ENCODE peak calls at places on chromosomes 5 and 9, in five cellular contexts. One of them, this sample, is unnamed.

GRCh38 chr9:37200572-37201005 is 80.2 kb downstream of the ZCCHC7 start:
- DNase-seq in GM23338: no peak
- DNase-seq in SK-N-SH: no peak
- DNase-seq in HCT116: no peak
- DNase-seq in GM12878: no peak
- DNase-seq in this sample: no peak

GRCh38 chr5:177357459-177358332 is at the start of gene RGS14:
- DNase-seq in GM12878: peak; percentile 77
- DNase-seq in HCT116: no peak
- DNase-seq in GM23338: no peak
- DNase-seq in SK-N-SH: no peak
- DNase-seq in this sample: no peak

GRCh38 chr9:85927077-85927476 is 13.9 kb upstream of the NAA35 start:
- DNase-seq in SK-N-SH: no peak
- DNase-seq in GM12878: no peak
- DNase-seq in HCT116: no peak
- DNase-seq in GM23338: no peak
- DNase-seq in this sample: no peak

GRCh38 chr5:78317515-78317914 is 23.0 kb upstream of the AP3B1 start:
- DNase-seq in HCT116: no peak
- DNase-seq in SK-N-SH: no peak
- DNase-seq in GM12878: no peak
- DNase-seq in GM23338: no peak
- DNase-seq in this sample: no peak

GRCh38 chr5:16726538-16726946 is 109.7 kb upstream of the RETREG1 start:
- DNase-seq in HCT116: no peak
- DNase-seq in SK-N-SH: no peak
- DNase-seq in GM23338: no peak
- DNase-seq in GM12878: peak; percentile 12
- DNase-seq in this sample: no peak

GRCh38 chr5:132011561-132012384 is at the start of gene ACSL6:
- DNase-seq in SK-N-SH: peak; percentile 89
- DNase-seq in HCT116: no peak
- DNase-seq in GM23338: peak; percentile 62
- DNase-seq in GM12878: no peak
- DNase-seq in this sample: no peak

GRCh38 chr9:71766663-71767062 is 1.6 kb downstream of the CEMIP2 start:
- DNase-seq in GM23338: no peak
- DNase-seq in GM12878: peak; percentile 9
- DNase-seq in SK-N-SH: no peak
- DNase-seq in HCT116: no peak
- DNase-seq in this sample: no peak

GRCh38 chr9:108478871-108479332 is 376.9 kb downstream of the ACTL7B start:
- DNase-seq in HCT116: no peak
- DNase-seq in GM23338: no peak
- DNase-seq in GM12878: peak; percentile 15
- DNase-seq in SK-N-SH: no peak
- DNase-seq in this sample: no peak

GRCh38 chr5:104071887-104072286 is 509.3 kb upstream of the NUDT12 start:
- DNase-seq in GM23338: no peak
- DNase-seq in HCT116: no peak
- DNase-seq in GM12878: no peak
- DNase-seq in SK-N-SH: no peak
- DNase-seq in this sample: no peak

GRCh38 chr9:137298401-137298982 is 3.6 kb downstream of the NRARP start:
- DNase-seq in SK-N-SH: no peak
- DNase-seq in GM23338: no peak
- DNase-seq in GM12878: no peak
- DNase-seq in HCT116: no peak
- DNase-seq in this sample: no peak

GRCh38 chr9:81032831-81033230 is 656.5 kb downstream of the TLE1 start:
- DNase-seq in HCT116: no peak
- DNase-seq in GM23338: no peak
- DNase-seq in SK-N-SH: no peak
- DNase-seq in GM12878: no peak
- DNase-seq in this sample: no peak

GRCh38 chr5:80781356-80781755 is 126.6 kb upstream of the DHFR start:
- DNase-seq in GM12878: no peak
- DNase-seq in SK-N-SH: no peak
- DNase-seq in GM23338: no peak
- DNase-seq in HCT116: peak; percentile 60
- DNase-seq in this sample: no peak

GRCh38 chr9:33795281-33795680 is at the start of gene PRSS3:
- DNase-seq in SK-N-SH: no peak
- DNase-seq in GM12878: no peak
- DNase-seq in GM23338: no peak
- DNase-seq in HCT116: no peak
- DNase-seq in this sample: no peak

GRCh38 chr5:142446131-142446959 is 121.5 kb upstream of the SPRY4 start:
- DNase-seq in HCT116: peak; percentile 80
- DNase-seq in GM23338: no peak
- DNase-seq in SK-N-SH: no peak
- DNase-seq in GM12878: no peak
- DNase-seq in this sample: no peak

GRCh38 chr9:108545446-108545845 is 310.3 kb downstream of the ACTL7B start:
- DNase-seq in SK-N-SH: no peak
- DNase-seq in GM12878: no peak
- DNase-seq in HCT116: no peak
- DNase-seq in GM23338: no peak
- DNase-seq in this sample: no peak

GRCh38 chr5:39017504-39017903 is 56.7 kb downstream of the RICTOR start:
- DNase-seq in HCT116: no peak
- DNase-seq in SK-N-SH: no peak
- DNase-seq in GM23338: no peak
- DNase-seq in GM12878: no peak
- DNase-seq in this sample: no peak

GRCh38 chr5:175288048-175288621 is 155.8 kb downstream of the DRD1 start:
- DNase-seq in GM12878: no peak
- DNase-seq in HCT116: peak; percentile 23
- DNase-seq in GM23338: no peak
- DNase-seq in SK-N-SH: no peak
- DNase-seq in this sample: no peak

GRCh38 chr5:126027652-126028051 is 395.6 kb upstream of the GRAMD2B start:
- DNase-seq in HCT116: no peak
- DNase-seq in GM12878: no peak
- DNase-seq in SK-N-SH: no peak
- DNase-seq in GM23338: no peak
- DNase-seq in this sample: no peak

GRCh38 chr5:174935854-174936474 is 211.6 kb downstream of the MSX2 start:
- DNase-seq in SK-N-SH: peak; percentile 80
- DNase-seq in GM23338: peak; percentile 86
- DNase-seq in GM12878: no peak
- DNase-seq in HCT116: peak; percentile 51
- DNase-seq in this sample: peak; percentile 51

GRCh38 chr9:88993871-88994819 is 2.9 kb downstream of the S1PR3 start:
- DNase-seq in HCT116: no peak
- DNase-seq in GM12878: no peak
- DNase-seq in GM23338: no peak
- DNase-seq in SK-N-SH: no peak
- DNase-seq in this sample: no peak

GRCh38 chr9:137191691-137192447 is 3.4 kb downstream of the SSNA1 start:
- DNase-seq in HCT116: no peak
- DNase-seq in GM12878: no peak
- DNase-seq in SK-N-SH: no peak
- DNase-seq in GM23338: no peak
- DNase-seq in this sample: no peak

GRCh38 chr9:125190371-125190801 is 783 bp upstream of the PPP6C start:
- DNase-seq in HCT116: no peak
- DNase-seq in GM12878: no peak
- DNase-seq in GM23338: peak; percentile 41
- DNase-seq in SK-N-SH: peak; percentile 32
- DNase-seq in this sample: no peak

GRCh38 chr9:87704342-87704741 is 21.6 kb upstream of the CTSL start:
- DNase-seq in GM23338: no peak
- DNase-seq in GM12878: no peak
- DNase-seq in HCT116: no peak
- DNase-seq in SK-N-SH: no peak
- DNase-seq in this sample: no peak

GRCh38 chr5:178583279-178583678 is 6.9 kb downstream of the COL23A1 start:
- DNase-seq in GM12878: no peak
- DNase-seq in GM23338: no peak
- DNase-seq in SK-N-SH: no peak
- DNase-seq in HCT116: no peak
- DNase-seq in this sample: no peak

GRCh38 chr5:81552844-81553569 is 159.1 kb upstream of the ACOT12 start:
- DNase-seq in GM23338: no peak
- DNase-seq in GM12878: no peak
- DNase-seq in HCT116: peak; percentile 40
- DNase-seq in SK-N-SH: no peak
- DNase-seq in this sample: no peak

GRCh38 chr9:91101598-91102168 is 260.0 kb downstream of the AUH start:
- DNase-seq in HCT116: no peak
- DNase-seq in GM23338: peak; percentile 23
- DNase-seq in SK-N-SH: no peak
- DNase-seq in GM12878: no peak
- DNase-seq in this sample: no peak

GRCh38 chr9:120377268-120378150 is 202.5 kb downstream of the CDK5RAP2 start:
- DNase-seq in GM12878: no peak
- DNase-seq in SK-N-SH: no peak
- DNase-seq in HCT116: no peak
- DNase-seq in GM23338: no peak
- DNase-seq in this sample: no peak

GRCh38 chr5:9239071-9239470 is 306.8 kb downstream of the SEMA5A start:
- DNase-seq in GM23338: no peak
- DNase-seq in GM12878: no peak
- DNase-seq in SK-N-SH: no peak
- DNase-seq in HCT116: no peak
- DNase-seq in this sample: no peak

GRCh38 chr5:139684881-139685749 is 37.0 kb downstream of the CXXC5 start:
- DNase-seq in GM12878: no peak
- DNase-seq in SK-N-SH: peak; percentile 76
- DNase-seq in GM23338: peak; percentile 43
- DNase-seq in HCT116: no peak
- DNase-seq in this sample: no peak

GRCh38 chr5:108529381-108529780 is 147.5 kb upstream of the FBXL17 start:
- DNase-seq in SK-N-SH: no peak
- DNase-seq in GM23338: no peak
- DNase-seq in HCT116: no peak
- DNase-seq in GM12878: no peak
- DNase-seq in this sample: no peak

GRCh38 chr9:109588415-109588814 is 90.3 kb upstream of the PTPN3 start:
- DNase-seq in GM12878: no peak
- DNase-seq in SK-N-SH: no peak
- DNase-seq in HCT116: no peak
- DNase-seq in GM23338: no peak
- DNase-seq in this sample: no peak

DNA sequence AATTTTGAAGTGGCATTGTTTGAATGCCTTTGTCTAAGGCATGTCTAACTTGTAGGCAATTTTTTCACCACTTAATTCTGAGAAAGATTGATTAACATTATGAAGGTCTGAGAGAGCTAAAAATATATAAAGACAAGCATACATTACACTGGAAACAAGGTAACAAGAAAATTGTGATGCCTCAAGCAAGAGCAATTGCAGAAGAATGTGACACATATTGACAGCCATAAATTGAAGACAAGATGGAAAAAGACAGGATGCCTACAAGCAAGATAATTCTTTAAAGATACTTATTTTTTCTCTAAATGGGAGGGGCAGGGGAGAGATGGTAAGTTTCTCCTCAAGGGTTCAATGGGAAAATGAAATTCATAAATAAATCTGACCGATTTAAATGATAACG is 103.1 kb upstream of the CYLC2 start:
- DNase-seq in GM23338: no peak
- DNase-seq in HCT116: no peak
- DNase-seq in SK-N-SH: no peak
- DNase-seq in GM12878: no peak
- DNase-seq in this sample: no peak
- TF ChIP-seq CTCF in GM23338: no peak
- TF ChIP-seq CTCF in HCT116: no peak
- TF ChIP-seq CTCF in SK-N-SH: no peak
- TF ChIP-seq CTCF in GM12878: no peak
- TF ChIP-seq CTCF in this sample: no peak

GRCh38 chr9:99184427-99185327 is 37.1 kb downstream of the ALG2 start:
- DNase-seq in GM23338: peak; percentile 97
- DNase-seq in HCT116: peak; percentile 74
- DNase-seq in GM12878: peak; percentile 80
- DNase-seq in SK-N-SH: peak; percentile 77
- DNase-seq in this sample: peak; percentile 54
- TF ChIP-seq POLR2AphosphoS5 in GM23338: no peak
- TF ChIP-seq POLR2AphosphoS5 in HCT116: no peak
- TF ChIP-seq POLR2AphosphoS5 in GM12878: no peak
- TF ChIP-seq POLR2AphosphoS5 in SK-N-SH: no peak
- TF ChIP-seq POLR2AphosphoS5 in this sample: no peak

GRCh38 chr9:96071245-96072124 is 196.0 kb downstream of the ERCC6L2 start:
- DNase-seq in HCT116: peak; percentile 16
- DNase-seq in GM12878: no peak
- DNase-seq in SK-N-SH: peak; percentile 63
- DNase-seq in GM23338: peak; percentile 71
- DNase-seq in this sample: no peak

GRCh38 chr9:96068511-96068910 is 193.0 kb downstream of the ERCC6L2 start:
- DNase-seq in GM12878: no peak
- DNase-seq in GM23338: no peak
- DNase-seq in HCT116: no peak
- DNase-seq in SK-N-SH: no peak
- DNase-seq in this sample: no peak

GRCh38 chr9:96067004-96067403 is 191.5 kb downstream of the ERCC6L2 start:
- DNase-seq in SK-N-SH: no peak
- DNase-seq in GM12878: no peak
- DNase-seq in HCT116: no peak
- DNase-seq in GM23338: no peak
- DNase-seq in this sample: no peak

GRCh38 chr9:96067551-96068076 is 192.1 kb downstream of the ERCC6L2 start:
- DNase-seq in GM12878: no peak
- DNase-seq in GM23338: no peak
- DNase-seq in SK-N-SH: no peak
- DNase-seq in HCT116: no peak
- DNase-seq in this sample: no peak

GRCh38 chr9:96069821-96070220 is 194.3 kb downstream of the ERCC6L2 start:
- DNase-seq in HCT116: no peak
- DNase-seq in GM12878: no peak
- DNase-seq in SK-N-SH: no peak
- DNase-seq in GM23338: no peak
- DNase-seq in this sample: no peak
- TF ChIP-seq REST in HCT116: no peak
- TF ChIP-seq REST in GM12878: no peak
- TF ChIP-seq REST in SK-N-SH: no peak
- TF ChIP-seq REST in GM23338: no peak
- TF ChIP-seq REST in this sample: no peak

GRCh38 chr5:149125386-149125891 is 15.9 kb upstream of the ABLIM3 start:
- DNase-seq in HCT116: no peak
- DNase-seq in GM12878: no peak
- DNase-seq in GM23338: peak; percentile 81
- DNase-seq in SK-N-SH: no peak
- DNase-seq in this sample: no peak
- TF ChIP-seq CTCF in HCT116: peak; percentile 34
- TF ChIP-seq CTCF in GM12878: no peak
- TF ChIP-seq CTCF in GM23338: peak; percentile 49
- TF ChIP-seq CTCF in SK-N-SH: peak; percentile 36
- TF ChIP-seq CTCF in this sample: peak; percentile 47

This sample was measured in Panc1.